ENCODE peak calls at places on chromosome 11, in nine cellular contexts. N, G, A, M, Z, R, C, B and O are unnamed samples.
A peak's percentile ranks its signal among the peaks of the same experiment; 100 is the strongest.

GRCh38 chr11:46521947-46522681 is 71.7 kb downstream of the AMBRA1 start:
- DNase-seq in N (no peak), G (no peak), A (peak; percentile 79), M (no peak), Z (no peak), R (no peak), C (no peak), B (no peak), O (no peak)

GRCh38 chr11:127224276-127224675 is 223.7 kb upstream of the KIRREL3 start:
- DNase-seq in N (no peak), G (no peak), A (no peak), M (no peak), Z (no peak), R (no peak), C (no peak), B (no peak), O (no peak)

GRCh38 chr11:35583126-35583525 is 35.1 kb upstream of the FJX1 start:
- DNase-seq in N (no peak), G (no peak), A (peak; percentile 56), M (no peak), Z (no peak), R (no peak), C (no peak), B (no peak), O (no peak)

GRCh38 chr11:78815631-78816232 is 241.1 kb upstream of the NARS2 start:
- DNase-seq in N (no peak), G (no peak), A (no peak), M (no peak), Z (no peak), R (no peak), C (no peak), B (no peak), O (no peak)

GRCh38 chr11:96257972-96258951 is 84.7 kb downstream of the MAML2 start:
- DNase-seq in N (no peak), G (no peak), A (peak; percentile 58), M (no peak), Z (no peak), R (no peak), C (no peak), B (no peak), O (no peak)

GRCh38 chr11:28209906-28210305 is 101.7 kb downstream of the METTL15 start:
- DNase-seq in N (no peak), G (no peak), A (no peak), M (no peak), Z (no peak), R (no peak), C (no peak), B (no peak), O (no peak)

GRCh38 chr11:8217926-8218325 is 45.8 kb downstream of the LMO1 start:
- DNase-seq in N (no peak), G (no peak), A (no peak), M (no peak), Z (no peak), R (no peak), C (no peak), B (no peak), O (no peak)

GRCh38 chr11:12079726-12080556 is 30.4 kb upstream of the MICAL2 start:
- DNase-seq in N (peak; percentile 13), G (peak; percentile 56), A (peak; percentile 99), M (no peak), Z (peak; percentile 79), R (peak; percentile 70), C (peak; percentile 82), B (peak; percentile 59), O (peak; percentile 57)

GRCh38 chr11:124535552-124536232 is 7.8 kb downstream of the OR8B12 start:
- DNase-seq in N (no peak), G (no peak), A (peak; percentile 6), M (no peak), Z (no peak), R (no peak), C (no peak), B (no peak), O (no peak)

GRCh38 chr11:1303196-1303821 is 6.1 kb downstream of the TOLLIP start:
- DNase-seq in N (peak; percentile 63), G (peak; percentile 49), A (no peak), M (no peak), Z (no peak), R (peak; percentile 29), C (no peak), B (no peak), O (no peak)

GRCh38 chr11:70109006-70109405 is 30.9 kb downstream of the ANO1 start:
- DNase-seq in N (no peak), G (no peak), A (peak; percentile 22), M (no peak), Z (no peak), R (no peak), C (no peak), B (no peak), O (no peak)

GRCh38 chr11:24226606-24227005 is 270.2 kb upstream of the LUZP2 start:
- DNase-seq in N (no peak), G (no peak), A (no peak), M (no peak), Z (no peak), R (no peak), C (no peak), B (peak; percentile 4), O (no peak)

GRCh38 chr11:82790723-82791487 is 57.2 kb upstream of the FAM181B start:
- DNase-seq in N (no peak), G (no peak), A (no peak), M (no peak), Z (no peak), R (peak; percentile 31), C (no peak), B (no peak), O (peak; percentile 32)

GRCh38 chr11:39541945-39542351 is 1917.5 kb downstream of the LRRC4C start:
- DNase-seq in N (peak; percentile 23), G (no peak), A (no peak), M (peak; percentile 8), Z (no peak), R (no peak), C (no peak), B (no peak), O (no peak)
- TF ChIP-seq POLR2A in N (no peak), G (no peak), A (no peak), M (no peak), Z (no peak), R (no peak), C (no peak), B (no peak), O (no peak)

GRCh38 chr11:67998150-67999045 is 5.5 kb downstream of the UNC93B1 start:
- DNase-seq in N (no peak), G (peak; percentile 56), A (no peak), M (no peak), Z (no peak), R (peak; percentile 14), C (no peak), B (no peak), O (no peak)
- H3K27ac ChIP-seq in N (no peak overlapping the region), G (peak overlapping the region; percentile 36), A (no peak overlapping the region), M (no peak overlapping the region), Z (no peak overlapping the region), R (no peak overlapping the region), C (no peak overlapping the region), B (no peak overlapping the region), O (no peak overlapping the region)

GRCh38 chr11:67372232-67372992 is 986 bp downstream of the CLCF1 start:
- DNase-seq in N (peak; percentile 47), G (no peak), A (no peak), M (peak; percentile 57), Z (no peak), R (peak; percentile 66), C (no peak), B (no peak), O (no peak)
- TF ChIP-seq POLR2A in N (no peak), G (peak; percentile 33), A (no peak), M (no peak), Z (no peak), R (peak; percentile 15), C (peak; percentile 49), B (no peak), O (no peak)

GRCh38 chr11:47886096-47886495 is 37.9 kb upstream of the NUP160 start:
- DNase-seq in N (peak; percentile 41), G (no peak), A (peak; percentile 80), M (no peak), Z (no peak), R (no peak), C (no peak), B (no peak), O (no peak)
- H3K27ac ChIP-seq in N (no peak overlapping the region), G (peak overlapping the region; percentile 29), A (no peak overlapping the region), M (no peak overlapping the region), Z (no peak overlapping the region), R (no peak overlapping the region), C (peak overlapping the region; percentile 64), B (no peak overlapping the region), O (peak overlapping the region; percentile 39)

DNA sequence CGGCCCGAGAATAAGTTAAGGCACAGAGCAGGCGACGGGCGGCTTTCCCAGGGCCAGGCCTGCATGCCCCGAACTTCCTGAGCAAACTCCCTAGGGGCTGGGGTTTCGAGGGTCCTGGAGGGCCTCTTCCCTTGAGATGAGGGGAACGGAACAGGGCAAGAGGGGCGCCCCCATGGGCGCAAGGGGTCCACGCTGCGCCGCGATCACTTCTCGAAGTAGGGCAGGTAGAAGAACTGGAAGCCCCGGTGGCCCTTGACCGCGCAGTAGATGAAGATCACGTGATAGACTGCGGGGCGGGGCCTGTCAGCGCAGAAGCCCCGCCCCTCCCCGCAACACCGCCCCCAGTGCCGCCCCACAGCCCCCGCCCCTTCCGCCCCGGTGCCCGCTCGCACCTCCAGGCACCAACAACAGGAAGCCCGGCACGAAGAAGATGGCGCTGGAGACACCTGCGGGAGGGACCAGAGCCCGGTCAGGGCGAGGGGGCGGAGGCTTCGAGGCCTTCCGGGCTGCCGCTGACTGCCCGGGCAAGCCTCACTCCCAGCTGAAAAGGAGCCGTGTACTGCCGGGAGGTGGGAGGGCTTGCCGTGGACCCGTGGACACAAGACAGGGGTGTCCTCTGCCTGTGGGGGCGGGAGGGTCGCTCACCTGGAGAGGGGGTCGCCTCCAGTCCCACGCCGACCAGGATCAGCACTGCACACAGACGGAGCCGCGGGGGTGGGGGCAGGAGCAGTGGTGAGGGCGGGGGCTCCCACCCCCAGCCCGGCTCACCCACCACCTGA is 4.5 kb downstream of the TMEM134 start:
- DNase-seq in N (peak; percentile 94), G (peak; percentile 96), A (peak; percentile 42), M (peak; percentile 91), Z (peak; percentile 81), R (peak; percentile 85), C (peak; percentile 91), B (peak; percentile 86), O (peak; percentile 88)
- TF ChIP-seq POLR2A in N (peak; percentile 86), G (peak; percentile 92), A (no peak), M (peak; percentile 10), Z (no peak), R (no peak), C (peak; percentile 57), B (peak; percentile 70), O (no peak)